ENCODE peak calls at places on chromosomes 12 and 14, in eight cellular contexts. Z is left ventricle myocardium inferior, D is lower leg skin, A is cardiac muscle cell, M is chondrocyte, V is HFFc6, H is MM.1S, Y is fibroblast of pulmonary artery. K is an unnamed sample.

GRCh38 chr12:26319511-26319910 is 124.1 kb downstream of the SSPN start:
- DNase-seq in Z (peak; percentile 47), Y (peak; percentile 97), D (peak; percentile 91), H (no peak), M (no peak), A (peak; percentile 85), V (peak; percentile 18), K (no peak)

GRCh38 chr12:111773801-111774551 is 7.2 kb downstream of the ALDH2 start:
- DNase-seq in M (no peak), H (peak; percentile 40), V (peak; percentile 45), A (peak; percentile 95), D (peak; percentile 96), Z (peak; percentile 72), Y (peak; percentile 93), K (peak; percentile 54)

GRCh38 chr12:49389092-49389703 is 21.9 kb downstream of the SPATS2 start:
- DNase-seq in V (no peak), M (no peak), Z (peak; percentile 36), H (no peak), Y (no peak), A (no peak), D (no peak), K (no peak)

GRCh38 chr12:54390668-54391551 is 6.4 kb upstream of the ZNF385A start:
- DNase-seq in Y (no peak), M (no peak), D (peak; percentile 91), A (no peak), Z (peak; percentile 11), V (no peak), H (peak; percentile 61), K (peak; percentile 87)

GRCh38 chr12:110314308-110314707 is 33.3 kb downstream of the ATP2A2 start:
- DNase-seq in Z (no peak), M (no peak), V (peak; percentile 80), Y (peak; percentile 92), H (no peak), D (no peak), A (peak; percentile 87), K (peak; percentile 50)

GRCh38 chr12:42235426-42235825 is 2.6 kb downstream of the YAF2 start:
- DNase-seq in D (no peak), Y (no peak), A (no peak), V (no peak), H (no peak), M (no peak), Z (no peak), K (no peak)

GRCh38 chr12:108850854-108851573 is 6.4 kb downstream of the SSH1 start:
- DNase-seq in M (no peak), D (no peak), V (peak; percentile 79), A (peak; percentile 90), H (no peak), Y (peak; percentile 86), Z (peak; percentile 74), K (peak; percentile 71)

GRCh38 chr14:105299654-105300541 is 903 bp downstream of the BRF1 start:
- DNase-seq in A (no peak), V (no peak), H (no peak), Y (no peak), M (no peak), Z (no peak), D (peak; percentile 89), K (no peak)

GRCh38 chr14:103073367-103073875 is 10.6 kb upstream of the LBHD2 start:
- DNase-seq in Z (peak; percentile 14), D (no peak), Y (no peak), V (no peak), M (peak; percentile 86), H (no peak), A (no peak), K (no peak)

GRCh38 chr12:10968765-10969456 is 17.8 kb downstream of the TAS2R50 start:
- DNase-seq in A (peak; percentile 90), Z (peak; percentile 18), M (no peak), D (peak; percentile 88), V (peak; percentile 19), H (no peak), Y (peak; percentile 94), K (no peak)

GRCh38 chr14:78933948-78934524 is 763.9 kb downstream of the NRXN3 start:
- DNase-seq in M (no peak), D (no peak), H (no peak), V (peak; percentile 25), Y (peak; percentile 63), Z (no peak), A (peak; percentile 63), K (peak; percentile 45)

GRCh38 chr14:103550451-103551337 is 11.8 kb downstream of the BAG5 start:
- DNase-seq in A (no peak), V (no peak), D (peak; percentile 88), Z (peak; percentile 36), Y (no peak), M (peak; percentile 80), H (no peak), K (no peak)

GRCh38 chr14:92334050-92334449 is 11.1 kb downstream of the SLC24A4 start:
- DNase-seq in M (no peak), H (no peak), Y (no peak), V (no peak), D (no peak), A (no peak), Z (no peak), K (no peak)

GRCh38 chr14:61750708-61751474 is 11.3 kb upstream of the SNAPC1 start:
- DNase-seq in Y (peak; percentile 67), A (peak; percentile 80), V (peak; percentile 54), M (no peak), H (peak; percentile 77), Z (peak; percentile 92), D (peak; percentile 97), K (peak; percentile 88)

GRCh38 chr12:108548954-108549521 is 11.9 kb downstream of the SART3 start:
- DNase-seq in A (no peak), V (no peak), M (no peak), H (no peak), Z (no peak), Y (no peak), D (no peak), K (no peak)

GRCh38 chr12:53232641-53233538 is 881 bp upstream of the RARG start:
- DNase-seq in M (no peak), D (peak; percentile 94), V (no peak), H (peak; percentile 63), Z (peak; percentile 60), A (peak; percentile 38), Y (no peak), K (no peak)

GRCh38 chr14:80211143-80212024 is at the start of gene DIO2:
- DNase-seq in D (no peak), V (peak; percentile 67), M (no peak), Y (peak; percentile 35), A (peak; percentile 57), H (no peak), Z (peak; percentile 56), K (no peak)

GRCh38 chr14:105116451-105117256 is 51.4 kb upstream of the GPR132 start:
- DNase-seq in M (no peak), A (no peak), Z (no peak), V (no peak), Y (no peak), D (peak; percentile 70), H (no peak), K (no peak)

GRCh38 chr14:50173891-50174290 is 57.5 kb downstream of the SOS2 start:
- DNase-seq in V (peak; percentile 5), M (no peak), H (no peak), D (no peak), Z (no peak), A (no peak), Y (no peak), K (no peak)

GRCh38 chr14:65038966-65039365 is 52.3 kb downstream of the FNTB start:
- DNase-seq in D (peak; percentile 40), Y (no peak), A (no peak), V (no peak), M (no peak), H (no peak), Z (no peak), K (no peak)

GRCh38 chr12:46260153-46260912 is 8.5 kb downstream of the SLC38A1 start:
- DNase-seq in Z (no peak), V (peak; percentile 42), A (peak; percentile 65), H (no peak), D (no peak), M (no peak), Y (peak; percentile 62), K (no peak)

GRCh38 chr14:100382106-100382455 is 58.9 kb downstream of the SLC25A47 start:
- DNase-seq in H (no peak), Y (no peak), D (no peak), M (no peak), A (no peak), Z (no peak), V (no peak), K (no peak)

GRCh38 chr14:100381386-100382105 is 58.4 kb downstream of the SLC25A47 start:
- DNase-seq in H (no peak), V (no peak), M (no peak), Z (no peak), D (no peak), A (no peak), Y (no peak), K (no peak)

GRCh38 chr14:100384277-100384676 is 61.1 kb downstream of the SLC25A47 start:
- DNase-seq in M (no peak), Y (no peak), V (no peak), D (no peak), A (no peak), H (no peak), Z (no peak), K (no peak)

GRCh38 chr14:100384819-100385813 is 62.0 kb downstream of the SLC25A47 start:
- DNase-seq in Z (no peak), H (no peak), V (peak; percentile 53), Y (peak; percentile 84), A (peak; percentile 80), D (no peak), M (no peak), K (no peak)

GRCh38 chr14:100383727-100384158 is 60.6 kb downstream of the SLC25A47 start:
- DNase-seq in V (peak; percentile 33), D (peak; percentile 90), Y (peak; percentile 69), H (peak; percentile 10), Z (peak; percentile 53), A (peak; percentile 66), M (no peak), K (peak; percentile 80)
- TF ChIP-seq CTCF in V (peak; percentile 95), D (no peak), Y (peak; percentile 86), H (peak; percentile 60), Z (peak; percentile 88), A (peak; percentile 80), M (peak; percentile 91), K (peak; percentile 92)

GRCh38 chr14:69242311-69243224 is 17.4 kb upstream of the GALNT16 start:
- DNase-seq in V (peak; percentile 76), Z (no peak), H (peak; percentile 12), M (no peak), D (no peak), Y (peak; percentile 83), A (peak; percentile 78), K (peak; percentile 83)
- TF ChIP-seq CTCF in V (peak; percentile 90), Z (peak; percentile 86), H (peak; percentile 49), M (peak; percentile 93), D (no peak), Y (peak; percentile 68), A (peak; percentile 64), K (peak; percentile 64)

GRCh38 chr14:52013984-52014600 is 24.7 kb downstream of the RTRAF start:
- DNase-seq in Y (no peak), M (no peak), V (no peak), H (no peak), Z (peak; percentile 48), A (no peak), D (no peak), K (no peak)
- TF ChIP-seq CTCF in Y (peak; percentile 20), M (peak; percentile 43), V (peak; percentile 66), H (peak; percentile 10), Z (peak; percentile 34), A (peak; percentile 22), D (no peak), K (peak; percentile 37)

DNA sequence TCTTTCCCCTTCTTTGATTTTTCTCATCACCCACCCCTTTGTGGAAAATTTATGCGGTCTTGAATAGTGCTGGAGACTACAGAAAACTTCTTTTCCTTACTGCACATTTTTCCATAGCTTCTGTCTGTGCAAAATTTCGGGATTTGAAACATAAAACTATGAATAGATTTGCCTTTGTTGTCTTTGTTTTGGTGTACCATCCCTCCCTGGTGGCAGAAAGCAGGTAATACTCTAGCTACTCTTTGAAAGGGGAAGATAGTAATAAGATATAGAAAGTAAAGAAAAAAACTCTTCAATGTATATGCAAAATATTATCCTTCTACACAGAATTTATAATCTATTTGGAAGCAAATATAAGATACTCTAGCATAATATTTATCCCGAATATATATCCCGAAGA is 79.1 kb upstream of the LMO3 start:
- DNase-seq in M (no peak), V (peak; percentile 2), Y (peak; percentile 55), D (no peak), A (peak; percentile 40), Z (no peak), H (no peak), K (no peak)
- TF ChIP-seq CTCF in M (peak; percentile 58), V (peak; percentile 75), Y (peak; percentile 62), D (no peak), A (peak; percentile 53), Z (no peak), H (peak; percentile 36), K (peak; percentile 46)

K was measured in GM13977.